ENCODE peak calls at places on chromosomes 6 and 20, in five cellular contexts. B is fibroblast of pulmonary artery, J is GM06990, D is foreskin fibroblast, Q is OCI-LY7. V is an unnamed sample.

GRCh38 chr6:127342296-127342945 is 988 bp downstream of the ECHDC1 start:
- DNase-seq in B (peak; percentile 55), J (no peak), D (no peak), Q (peak; percentile 9), V (no peak)

GRCh38 chr20:25437153-25437581 is 29.7 kb downstream of the GINS1 start:
- DNase-seq in B (peak; percentile 23), J (no peak), D (no peak), Q (no peak), V (no peak)

GRCh38 chr6:13615802-13616140 is 636 bp downstream of the NOL7 start:
- DNase-seq in B (peak; percentile 37), J (no peak), D (peak; percentile 38), Q (peak; percentile 48), V (no peak)

GRCh38 chr6:134882426-134883038 is 67.4 kb downstream of the ALDH8A1 start:
- DNase-seq in B (peak; percentile 93), J (no peak), D (peak; percentile 64), Q (peak; percentile 65), V (no peak)

GRCh38 chr6:52500268-52501129 is 76.4 kb downstream of the TRAM2 start:
- DNase-seq in B (no peak), J (no peak), D (no peak), Q (no peak), V (no peak)

GRCh38 chr6:160462551-160463109 is 114.5 kb downstream of the SLC22A3 start:
- DNase-seq in B (peak; percentile 92), J (peak; percentile 33), D (peak; percentile 84), Q (peak; percentile 2), V (peak; percentile 74)

GRCh38 chr6:12909828-12910227 is 193.3 kb downstream of the PHACTR1 start:
- DNase-seq in B (no peak), J (no peak), D (peak; percentile 9), Q (no peak), V (no peak)

GRCh38 chr6:47414517-47415167 is 62.9 kb upstream of the CD2AP start:
- DNase-seq in B (peak; percentile 36), J (peak; percentile 52), D (peak; percentile 16), Q (peak; percentile 60), V (no peak)

GRCh38 chr6:41531591-41532582 is 14.3 kb upstream of the FOXP4 start:
- DNase-seq in B (peak; percentile 35), J (peak; percentile 91), D (peak; percentile 67), Q (peak; percentile 30), V (no peak)

GRCh38 chr20:38452880-38453624 is 17.9 kb upstream of the SNHG17 start:
- DNase-seq in B (peak; percentile 76), J (no peak), D (peak; percentile 47), Q (no peak), V (no peak)

GRCh38 chr6:161133973-161134372 is 139.9 kb downstream of the AGPAT4 start:
- DNase-seq in B (peak; percentile 7), J (no peak), D (no peak), Q (no peak), V (no peak)

GRCh38 chr6:153437193-153437592 is 306.1 kb upstream of the RGS17 start:
- DNase-seq in B (no peak), J (no peak), D (no peak), Q (no peak), V (no peak)

GRCh38 chr6:57158658-57159057 is 13.5 kb upstream of the BAG2 start:
- DNase-seq in B (no peak), J (no peak), D (peak; percentile 31), Q (no peak), V (no peak)

GRCh38 chr20:49594143-49594928 is 26.4 kb upstream of the PTGIS start:
- DNase-seq in B (peak; percentile 66), J (no peak), D (peak; percentile 94), Q (no peak), V (no peak)

GRCh38 chr6:41785689-41786450 is 1.6 kb upstream of the TOMM6 start:
- DNase-seq in B (peak; percentile 29), J (no peak), D (peak; percentile 6), Q (peak; percentile 18), V (no peak)

GRCh38 chr6:122778961-122779671 is 400 bp upstream of the FABP7 start:
- DNase-seq in B (no peak), J (no peak), D (no peak), Q (no peak), V (no peak)

GRCh38 chr20:46709459-46710148 is at the start of gene SLC2A10:
- DNase-seq in B (peak; percentile 56), J (no peak), D (peak; percentile 62), Q (no peak), V (no peak)

GRCh38 chr6:55088896-55089295 is 85.4 kb upstream of the HCRTR2 start:
- DNase-seq in B (no peak), J (no peak), D (no peak), Q (no peak), V (no peak)

GRCh38 chr6:21109421-21110178 is 484.0 kb upstream of the SOX4 start:
- DNase-seq in B (peak; percentile 73), J (no peak), D (peak; percentile 59), Q (no peak), V (peak; percentile 77)

GRCh38 chr20:61909821-61910220 is 155.9 kb downstream of the TAF4 start:
- DNase-seq in B (no peak), J (no peak), D (no peak), Q (no peak), V (no peak)

GRCh38 chr20:62149532-62150235 is 6.1 kb downstream of the SS18L1 start:
- DNase-seq in B (peak; percentile 33), J (no peak), D (no peak), Q (no peak), V (no peak)

GRCh38 chr6:166758136-166758704 is 131.2 kb upstream of the RPS6KA2 start:
- DNase-seq in B (no peak), J (no peak), D (no peak), Q (no peak), V (no peak)

GRCh38 chr20:57717797-57718196 is 8.0 kb upstream of the PMEPA1 start:
- DNase-seq in B (no peak), J (no peak), D (no peak), Q (no peak), V (no peak)

GRCh38 chr20:37649017-37649416 is 44.8 kb upstream of the CTNNBL1 start:
- DNase-seq in B (peak; percentile 11), J (no peak), D (peak; percentile 16), Q (no peak), V (no peak)

GRCh38 chr6:121520337-121521163 is 85.1 kb downstream of the GJA1 start:
- DNase-seq in B (peak; percentile 85), J (no peak), D (peak; percentile 86), Q (no peak), V (peak; percentile 96)

GRCh38 chr6:33700391-33701050 is 11.0 kb downstream of the UQCC2 start:
- DNase-seq in B (peak; percentile 81), J (peak; percentile 43), D (peak; percentile 66), Q (peak; percentile 87), V (peak; percentile 32)

GRCh38 chr20:53652859-53653520 is 59.4 kb upstream of the ZNF217 start:
- DNase-seq in B (no peak), J (no peak), D (no peak), Q (peak; percentile 41), V (no peak)

GRCh38 chr6:157551041-157551832 is 170.2 kb downstream of the ZDHHC14 start:
- DNase-seq in B (no peak), J (no peak), D (no peak), Q (no peak), V (no peak)

GRCh38 chr6:69796081-69796626 is 656 bp downstream of the LMBRD1 start:
- DNase-seq in B (peak; percentile 50), J (no peak), D (peak; percentile 26), Q (peak; percentile 69), V (peak; percentile 45)

GRCh38 chr6:120916844-120917243 is 417.4 kb downstream of the TBC1D32 start:
- DNase-seq in B (no peak), J (no peak), D (no peak), Q (no peak), V (no peak)

GRCh38 chr6:16338577-16339262 is 100.3 kb downstream of the GMPR start:
- DNase-seq in B (peak; percentile 99), J (no peak), D (peak; percentile 99), Q (no peak), V (peak; percentile 94)

GRCh38 chr20:40668449-40669228 is 20.4 kb downstream of the MAFB start:
- DNase-seq in B (no peak), J (no peak), D (no peak), Q (no peak), V (no peak)

GRCh38 chr20:51013577-51014330 is 9.2 kb downstream of the KCNG1 start:
- DNase-seq in B (no peak), J (no peak), D (no peak), Q (no peak), V (no peak)

GRCh38 chr20:23235173-23236027 is 115.2 kb upstream of the NXT1 start:
- DNase-seq in B (peak; percentile 83), J (no peak), D (no peak), Q (peak; percentile 46), V (no peak)
- TF ChIP-seq CTCF in B (peak; percentile 96), J (peak; percentile 71), D (peak; percentile 71), Q (peak; percentile 85), V (peak; percentile 85)

DNA sequence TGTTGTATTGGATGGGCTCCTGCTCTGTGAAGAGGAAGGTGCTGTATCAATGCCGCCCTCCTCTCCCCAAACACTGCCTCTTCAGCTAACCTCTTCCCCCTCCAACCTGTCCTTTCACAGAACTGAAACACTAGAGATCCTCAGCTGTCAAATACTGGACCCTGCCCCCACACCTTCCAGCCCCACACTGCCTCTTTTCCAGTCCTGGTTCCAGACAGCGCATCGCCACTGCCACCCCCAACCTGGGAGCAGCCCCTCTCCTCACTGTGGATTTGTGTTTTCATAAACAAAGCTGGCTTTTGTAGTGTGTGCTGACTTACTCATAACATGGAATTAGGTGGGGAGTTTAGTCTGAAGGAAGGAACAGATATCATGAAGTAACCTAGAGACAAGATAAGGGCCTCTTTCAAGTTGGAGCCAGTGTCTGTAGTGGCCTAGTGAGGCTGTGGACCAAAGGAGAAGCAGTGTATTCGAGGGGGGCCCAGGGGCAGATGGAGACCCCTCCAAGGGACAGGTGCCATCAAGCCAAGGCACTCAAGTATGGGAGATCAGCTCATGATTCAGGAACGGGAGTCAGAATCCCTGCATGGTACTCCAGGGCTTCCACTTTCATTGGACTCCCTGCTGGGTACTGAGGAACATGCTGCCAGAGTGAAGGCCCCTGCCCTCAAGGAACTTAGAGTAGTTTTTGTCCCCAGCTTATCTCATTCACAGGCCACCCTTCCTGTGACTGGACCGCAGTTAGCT is 2.1 kb downstream of the SCUBE3 start:
- DNase-seq in B (no peak), J (no peak), D (no peak), Q (no peak), V (no peak)
- H3K4me3 ChIP-seq in B (no peak overlapping the region), J (no peak overlapping the region), D (no peak overlapping the region), Q (no peak overlapping the region), V (no peak overlapping the region)

DNA sequence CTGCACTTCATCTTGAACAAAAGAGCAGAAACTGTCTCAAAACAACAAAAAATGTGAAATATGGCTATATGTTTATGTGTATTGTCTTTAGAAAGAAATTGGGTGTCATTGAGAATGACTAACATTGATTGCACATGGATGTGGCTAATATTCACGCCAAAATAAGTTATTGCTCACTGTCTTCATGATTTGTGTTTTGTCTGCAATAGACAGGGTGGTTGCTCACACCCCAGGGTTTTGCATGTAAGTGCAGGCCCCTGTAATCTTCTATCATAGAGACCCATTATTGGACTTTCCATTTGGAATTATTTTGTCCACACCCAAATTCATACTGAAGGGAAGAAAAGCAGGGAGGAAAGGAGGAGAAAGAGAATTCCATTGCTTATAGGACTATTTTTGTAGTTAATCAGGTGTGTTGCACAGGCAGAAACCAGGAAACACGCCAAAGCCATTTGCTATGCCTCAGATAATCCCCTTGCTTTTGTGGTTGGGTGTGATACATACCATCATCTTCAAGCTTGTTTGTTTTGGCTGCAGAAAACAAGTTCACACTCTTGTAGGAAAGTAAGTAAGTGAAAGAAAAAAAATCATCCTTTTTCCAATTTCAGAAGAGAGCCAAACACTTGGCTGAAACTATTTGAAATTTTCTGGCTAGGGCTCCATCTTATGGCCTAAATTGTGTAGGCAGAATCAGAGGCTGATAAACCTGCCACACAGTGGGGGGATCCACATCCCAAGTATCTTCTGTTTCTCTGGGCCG is 214.1 kb downstream of the COL12A1 start:
- DNase-seq in B (peak; percentile 45), J (no peak), D (no peak), Q (no peak), V (peak; percentile 2)
- TF ChIP-seq CTCF in B (peak; percentile 43), J (no peak), D (peak; percentile 40), Q (no peak), V (peak; percentile 15)

GRCh38 chr20:64077541-64077875 is 1.8 kb downstream of the RGS19 start:
- DNase-seq in B (no peak), J (no peak), D (no peak), Q (no peak), V (no peak)
- H3K4me3 ChIP-seq in B (no peak overlapping the region), J (peak overlapping the region; percentile 84), D (no peak overlapping the region), Q (peak overlapping the region; percentile 94), V (no peak overlapping the region)

V was measured in kidney epithelial cell.